ENCODE peak calls at places on chromosome 9, in four cellular contexts. One of them, this sample, is unnamed.

GRCh38 chr9:79584655-79584982 is 12.9 kb downstream of the TLE4 start:
- DNase-seq in cardiac muscle cell: no peak
- DNase-seq in GM12865: no peak
- DNase-seq in Calu3: no peak
- DNase-seq in this sample: no peak

GRCh38 chr9:125099816-125100215 is 43.5 kb downstream of the SCAI start:
- DNase-seq in Calu3: no peak
- DNase-seq in GM12865: no peak
- DNase-seq in cardiac muscle cell: no peak
- DNase-seq in this sample: no peak

GRCh38 chr9:124320062-124320973 is 62.6 kb downstream of the NEK6 start:
- DNase-seq in Calu3: peak
- DNase-seq in cardiac muscle cell: peak
- DNase-seq in GM12865: peak
- DNase-seq in this sample: peak

GRCh38 chr9:124309665-124310064 is 51.9 kb downstream of the NEK6 start:
- DNase-seq in cardiac muscle cell: no peak
- DNase-seq in Calu3: peak
- DNase-seq in GM12865: no peak
- DNase-seq in this sample: no peak

GRCh38 chr9:134360897-134361296 is 34.6 kb downstream of the RXRA start:
- DNase-seq in GM12865: no peak
- DNase-seq in cardiac muscle cell: no peak
- DNase-seq in Calu3: peak
- DNase-seq in this sample: no peak

GRCh38 chr9:95626885-95627558 is 110.3 kb upstream of the PTCH1 start:
- DNase-seq in GM12865: peak
- DNase-seq in Calu3: peak
- DNase-seq in cardiac muscle cell: no peak
- DNase-seq in this sample: no peak

GRCh38 chr9:128998462-128998861 is 29.7 kb downstream of the SH3GLB2 start:
- DNase-seq in Calu3: no peak
- DNase-seq in cardiac muscle cell: no peak
- DNase-seq in GM12865: no peak
- DNase-seq in this sample: no peak

GRCh38 chr9:35948901-35949318 is 9.0 kb downstream of the OR2S2 start:
- DNase-seq in GM12865: no peak
- DNase-seq in Calu3: peak
- DNase-seq in cardiac muscle cell: peak
- DNase-seq in this sample: no peak

GRCh38 chr9:87792831-87793288 is 66.9 kb downstream of the CTSL start:
- DNase-seq in GM12865: peak
- DNase-seq in cardiac muscle cell: no peak
- DNase-seq in Calu3: peak
- DNase-seq in this sample: no peak

GRCh38 chr9:101977614-101978210 is 239.3 kb upstream of the GRIN3A start:
- DNase-seq in cardiac muscle cell: peak
- DNase-seq in GM12865: peak
- DNase-seq in Calu3: no peak
- DNase-seq in this sample: no peak

GRCh38 chr9:92668746-92669526 is 995 bp downstream of the IPPK start:
- DNase-seq in cardiac muscle cell: peak
- DNase-seq in Calu3: peak
- DNase-seq in GM12865: peak
- DNase-seq in this sample: no peak

GRCh38 chr9:101495810-101496209 is 37.8 kb upstream of the RNF20 start:
- DNase-seq in GM12865: no peak
- DNase-seq in Calu3: no peak
- DNase-seq in cardiac muscle cell: no peak
- DNase-seq in this sample: no peak

GRCh38 chr9:91146391-91147019 is 215.2 kb downstream of the AUH start:
- DNase-seq in GM12865: no peak
- DNase-seq in Calu3: no peak
- DNase-seq in cardiac muscle cell: no peak
- DNase-seq in this sample: no peak

GRCh38 chr9:6788175-6789016 is 30.6 kb downstream of the KDM4C start:
- DNase-seq in GM12865: no peak
- DNase-seq in cardiac muscle cell: no peak
- DNase-seq in Calu3: no peak
- DNase-seq in this sample: no peak

GRCh38 chr9:93122721-93123221 is 11.3 kb downstream of the NINJ1 start:
- DNase-seq in Calu3: no peak
- DNase-seq in cardiac muscle cell: no peak
- DNase-seq in GM12865: no peak
- DNase-seq in this sample: no peak

GRCh38 chr9:30289435-30289834 is 2095.0 kb upstream of the ACO1 start:
- DNase-seq in GM12865: no peak
- DNase-seq in Calu3: no peak
- DNase-seq in cardiac muscle cell: no peak
- DNase-seq in this sample: no peak

GRCh38 chr9:91948423-91949292 is 1.4 kb downstream of the ROR2 start:
- DNase-seq in GM12865: no peak
- DNase-seq in cardiac muscle cell: peak
- DNase-seq in Calu3: peak
- DNase-seq in this sample: peak

GRCh38 chr9:89491688-89492087 is 6.2 kb downstream of the SEMA4D start:
- DNase-seq in cardiac muscle cell: no peak
- DNase-seq in GM12865: no peak
- DNase-seq in Calu3: no peak
- DNase-seq in this sample: peak

GRCh38 chr9:74478606-74479005 is 18.5 kb upstream of the RORB start:
- DNase-seq in GM12865: no peak
- DNase-seq in cardiac muscle cell: no peak
- DNase-seq in Calu3: no peak
- DNase-seq in this sample: no peak

GRCh38 chr9:105389789-105390188 is 58.0 kb upstream of the FSD1L start:
- DNase-seq in cardiac muscle cell: no peak
- DNase-seq in Calu3: no peak
- DNase-seq in GM12865: no peak
- DNase-seq in this sample: no peak

GRCh38 chr9:76901801-76902200 is 4.1 kb downstream of the PRUNE2 start:
- DNase-seq in cardiac muscle cell: no peak
- DNase-seq in GM12865: no peak
- DNase-seq in Calu3: no peak
- DNase-seq in this sample: no peak

GRCh38 chr9:133144887-133145466 is 18.7 kb downstream of the GBGT1 start:
- DNase-seq in GM12865: no peak
- DNase-seq in cardiac muscle cell: no peak
- DNase-seq in Calu3: no peak
- DNase-seq in this sample: no peak

GRCh38 chr9:70484232-70485130 is 70.0 kb upstream of the KLF9 start:
- DNase-seq in GM12865: peak
- DNase-seq in cardiac muscle cell: peak
- DNase-seq in Calu3: peak
- DNase-seq in this sample: peak

GRCh38 chr9:131480258-131480657 is 22.5 kb upstream of the POMT1 start:
- DNase-seq in GM12865: no peak
- DNase-seq in cardiac muscle cell: no peak
- DNase-seq in Calu3: no peak
- DNase-seq in this sample: no peak

GRCh38 chr9:93258419-93258817 is 74.5 kb downstream of the WNK2 start:
- DNase-seq in GM12865: no peak
- DNase-seq in Calu3: no peak
- DNase-seq in cardiac muscle cell: no peak
- DNase-seq in this sample: no peak

GRCh38 chr9:86126998-86127972 is 27.9 kb upstream of the GOLM1 start:
- DNase-seq in Calu3: peak
- DNase-seq in cardiac muscle cell: peak
- DNase-seq in GM12865: peak
- DNase-seq in this sample: no peak

GRCh38 chr9:14535161-14535930 is 157.9 kb downstream of the ZDHHC21 start:
- DNase-seq in GM12865: no peak
- DNase-seq in cardiac muscle cell: no peak
- DNase-seq in Calu3: no peak
- DNase-seq in this sample: no peak

GRCh38 chr9:116152390-116152789 is 1.2 kb upstream of the PAPPA start:
- DNase-seq in GM12865: no peak
- DNase-seq in cardiac muscle cell: peak
- DNase-seq in Calu3: no peak
- DNase-seq in this sample: no peak
- TF ChIP-seq CTCF in GM12865: no peak
- TF ChIP-seq CTCF in cardiac muscle cell: peak
- TF ChIP-seq CTCF in Calu3: no peak
- TF ChIP-seq CTCF in this sample: no peak

GRCh38 chr9:83166369-83166768 is 103.4 kb upstream of the RASEF start:
- DNase-seq in cardiac muscle cell: peak
- DNase-seq in Calu3: peak
- DNase-seq in GM12865: no peak
- DNase-seq in this sample: no peak

GRCh38 chr9:83167126-83167525 is 104.2 kb upstream of the RASEF start:
- DNase-seq in cardiac muscle cell: no peak
- DNase-seq in GM12865: no peak
- DNase-seq in Calu3: peak
- DNase-seq in this sample: no peak
- TF ChIP-seq CTCF in cardiac muscle cell: no peak
- TF ChIP-seq CTCF in GM12865: no peak
- TF ChIP-seq CTCF in Calu3: no peak
- TF ChIP-seq CTCF in this sample: no peak

GRCh38 chr9:33787839-33788238 is 7.5 kb upstream of the PRSS3 start:
- DNase-seq in Calu3: no peak
- DNase-seq in GM12865: no peak
- DNase-seq in cardiac muscle cell: no peak
- DNase-seq in this sample: no peak
- TF ChIP-seq CTCF in Calu3: no peak
- TF ChIP-seq CTCF in GM12865: no peak
- TF ChIP-seq CTCF in cardiac muscle cell: peak
- TF ChIP-seq CTCF in this sample: no peak

DNA sequence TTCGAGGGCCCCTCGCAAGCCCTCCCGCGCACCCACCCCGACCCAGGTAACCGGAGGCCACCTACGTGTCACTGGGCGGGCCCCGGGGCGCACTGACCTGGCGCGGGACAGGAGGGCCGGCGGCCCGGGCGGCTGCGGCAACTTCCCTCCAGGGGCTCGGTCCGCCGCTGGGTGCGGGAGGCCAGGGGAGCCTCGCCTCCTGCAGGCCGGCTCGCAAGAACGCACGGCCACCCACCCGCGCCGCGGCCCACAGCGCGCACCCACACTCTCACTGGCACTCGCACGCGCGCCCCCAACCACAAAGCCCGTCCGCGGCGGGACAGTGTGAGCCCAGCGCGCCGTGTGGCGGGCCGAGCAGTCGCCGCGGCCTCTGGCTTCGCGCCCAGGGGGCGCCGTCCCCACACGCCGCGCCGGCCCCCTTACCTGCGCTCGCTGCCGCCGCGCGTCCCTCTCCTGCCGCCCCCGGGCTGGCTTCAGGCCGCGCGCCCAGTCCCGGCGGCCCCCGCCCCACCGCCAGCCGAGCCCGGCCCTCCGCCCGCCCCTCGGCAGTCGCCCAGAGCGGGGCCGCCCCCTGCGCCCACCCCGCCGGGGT is 430 bp downstream of the LPAR1 start:
- DNase-seq in cardiac muscle cell: peak
- DNase-seq in Calu3: peak
- DNase-seq in GM12865: peak
- DNase-seq in this sample: peak
- TF ChIP-seq CTCF in cardiac muscle cell: peak
- TF ChIP-seq CTCF in Calu3: no peak
- TF ChIP-seq CTCF in GM12865: peak
- TF ChIP-seq CTCF in this sample: peak

GRCh38 chr9:2729003-2729402 is 11.7 kb downstream of the KCNV2 start:
- DNase-seq in Calu3: no peak
- DNase-seq in GM12865: no peak
- DNase-seq in cardiac muscle cell: no peak
- DNase-seq in this sample: no peak

GRCh38 chr9:2729721-2730120 is 12.4 kb downstream of the KCNV2 start:
- DNase-seq in cardiac muscle cell: no peak
- DNase-seq in Calu3: no peak
- DNase-seq in GM12865: no peak
- DNase-seq in this sample: no peak

GRCh38 chr9:2725929-2726328 is 8.6 kb downstream of the KCNV2 start:
- DNase-seq in GM12865: no peak
- DNase-seq in Calu3: no peak
- DNase-seq in cardiac muscle cell: no peak
- DNase-seq in this sample: no peak

GRCh38 chr9:2726620-2727335 is 9.5 kb downstream of the KCNV2 start:
- DNase-seq in GM12865: no peak
- DNase-seq in cardiac muscle cell: no peak
- DNase-seq in Calu3: no peak
- DNase-seq in this sample: no peak

DNA sequence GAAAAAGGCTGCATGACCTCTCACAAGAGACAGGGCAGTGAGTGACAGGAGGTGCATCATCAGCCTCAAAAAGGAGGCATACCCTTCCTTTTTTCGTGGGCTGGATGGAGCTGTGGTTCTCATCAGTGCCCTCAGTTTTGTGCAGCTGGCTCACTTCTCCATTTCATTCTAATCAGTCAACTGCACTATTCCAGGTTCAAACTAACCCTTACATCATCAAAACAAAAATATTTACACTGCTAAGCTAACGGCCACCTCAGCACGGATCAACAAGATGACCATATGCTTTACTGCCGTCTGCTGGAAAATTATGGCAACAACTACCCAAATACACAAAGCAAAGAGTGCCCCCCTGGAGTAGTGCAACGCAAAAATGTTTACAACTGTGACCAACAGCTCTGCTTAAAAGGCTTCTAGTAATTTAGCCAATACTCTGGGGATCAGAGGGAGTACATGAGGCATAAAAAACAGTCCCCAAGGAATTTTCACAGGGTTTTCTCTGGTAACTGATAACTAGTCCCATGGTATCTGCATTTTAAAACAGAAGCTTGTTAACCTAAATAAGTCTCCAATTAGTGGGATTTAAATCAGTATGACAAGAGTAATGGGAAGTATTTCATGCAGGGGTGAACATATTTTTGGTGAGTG is 10.8 kb downstream of the KCNV2 start:
- DNase-seq in GM12865: peak
- DNase-seq in Calu3: peak
- DNase-seq in cardiac muscle cell: peak
- DNase-seq in this sample: no peak
- TF ChIP-seq CTCF in GM12865: peak
- TF ChIP-seq CTCF in Calu3: peak
- TF ChIP-seq CTCF in cardiac muscle cell: peak
- TF ChIP-seq CTCF in this sample: peak

GRCh38 chr9:4066682-4067081 is 233.2 kb downstream of the GLIS3 start:
- DNase-seq in Calu3: no peak
- DNase-seq in cardiac muscle cell: no peak
- DNase-seq in GM12865: no peak
- DNase-seq in this sample: no peak

GRCh38 chr9:4066120-4066519 is 233.7 kb downstream of the GLIS3 start:
- DNase-seq in cardiac muscle cell: peak
- DNase-seq in Calu3: no peak
- DNase-seq in GM12865: no peak
- DNase-seq in this sample: no peak

GRCh38 chr9:4065054-4065453 is 234.8 kb downstream of the GLIS3 start:
- DNase-seq in cardiac muscle cell: no peak
- DNase-seq in GM12865: no peak
- DNase-seq in Calu3: no peak
- DNase-seq in this sample: no peak

GRCh38 chr9:4061717-4062116 is 238.2 kb downstream of the GLIS3 start:
- DNase-seq in cardiac muscle cell: no peak
- DNase-seq in Calu3: no peak
- DNase-seq in GM12865: no peak
- DNase-seq in this sample: no peak

GRCh38 chr9:4062966-4063365 is 236.9 kb downstream of the GLIS3 start:
- DNase-seq in cardiac muscle cell: no peak
- DNase-seq in Calu3: no peak
- DNase-seq in GM12865: no peak
- DNase-seq in this sample: no peak
- TF ChIP-seq CTCF in cardiac muscle cell: no peak
- TF ChIP-seq CTCF in Calu3: no peak
- TF ChIP-seq CTCF in GM12865: no peak
- TF ChIP-seq CTCF in this sample: no peak